ENCODE peak calls at places on chromosomes 6 and 20, in six cellular contexts. O is RWPE1, S is left lung, B is fibroblast of pulmonary artery, U is WTC11, N is type B pancreatic cell. H is an unnamed sample.

GRCh38 chr6:170269151-170269872 is 21.6 kb downstream of the DLL1 start:
- DNase-seq in N (no peak), B (no peak), O (no peak), U (no peak), S (peak), H (no peak)

GRCh38 chr6:128605961-128606360 is 85.6 kb upstream of the PTPRK start:
- DNase-seq in S (no peak), U (no peak), B (peak), N (no peak), O (peak), H (no peak)

GRCh38 chr6:34806738-34807453 is 15.0 kb downstream of the BLTP3A start:
- DNase-seq in O (peak), B (peak), U (no peak), N (no peak), S (no peak), H (no peak)

GRCh38 chr6:128124713-128125112 is 223.9 kb upstream of the THEMIS start:
- DNase-seq in U (no peak), N (no peak), B (peak), O (no peak), S (no peak), H (no peak)

GRCh38 chr6:39330057-39330456 is 7.6 kb upstream of the KCNK16 start:
- DNase-seq in S (no peak), N (no peak), U (no peak), B (no peak), O (no peak), H (no peak)

GRCh38 chr6:125780540-125781306 is 10.0 kb upstream of the NCOA7 start:
- DNase-seq in O (no peak), N (no peak), B (peak), U (no peak), S (peak), H (no peak)

GRCh38 chr6:92047886-92048285 is 1371.5 kb downstream of the EPHA7 start:
- DNase-seq in B (no peak), S (no peak), U (no peak), O (no peak), N (no peak), H (no peak)

GRCh38 chr6:141598487-141598886 is 534.2 kb upstream of the GJE1 start:
- DNase-seq in B (peak), O (no peak), N (no peak), S (no peak), U (no peak), H (no peak)

GRCh38 chr6:47669684-47670515 is 28.5 kb upstream of the ADGRF4 start:
- DNase-seq in N (no peak), O (peak), B (no peak), S (no peak), U (peak), H (no peak)

GRCh38 chr20:63572788-63573738 is 976 bp downstream of the HELZ2 start:
- DNase-seq in B (no peak), N (no peak), U (peak), S (no peak), O (no peak), H (no peak)
- TF ChIP-seq CTCF in B (peak), N (peak), U (no peak), S (no peak), O (no peak), H (peak)

DNA sequence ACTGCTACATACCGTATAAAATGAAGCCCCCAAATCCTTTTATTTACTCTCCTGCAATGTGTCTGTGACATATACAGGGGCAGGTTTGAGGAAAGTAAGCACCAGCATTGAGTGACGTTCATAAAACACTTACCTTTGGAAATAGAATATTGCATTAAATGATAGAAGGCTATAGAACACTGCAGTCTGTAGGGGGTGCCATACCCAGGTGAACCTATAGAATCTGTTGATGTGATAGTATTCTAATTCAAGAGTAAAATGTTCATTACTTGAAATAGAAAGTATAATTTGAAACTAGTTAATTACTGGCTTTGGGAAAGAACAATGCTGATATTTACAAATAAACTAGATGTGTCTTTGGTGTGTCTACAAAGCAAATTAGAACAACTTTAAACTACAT is 47.0 kb upstream of the PRL start:
- DNase-seq in O (no peak), N (no peak), B (no peak), U (no peak), S (no peak), H (no peak)
- TF ChIP-seq CTCF in O (no peak), N (no peak), B (no peak), U (peak), S (no peak), H (peak)

DNA sequence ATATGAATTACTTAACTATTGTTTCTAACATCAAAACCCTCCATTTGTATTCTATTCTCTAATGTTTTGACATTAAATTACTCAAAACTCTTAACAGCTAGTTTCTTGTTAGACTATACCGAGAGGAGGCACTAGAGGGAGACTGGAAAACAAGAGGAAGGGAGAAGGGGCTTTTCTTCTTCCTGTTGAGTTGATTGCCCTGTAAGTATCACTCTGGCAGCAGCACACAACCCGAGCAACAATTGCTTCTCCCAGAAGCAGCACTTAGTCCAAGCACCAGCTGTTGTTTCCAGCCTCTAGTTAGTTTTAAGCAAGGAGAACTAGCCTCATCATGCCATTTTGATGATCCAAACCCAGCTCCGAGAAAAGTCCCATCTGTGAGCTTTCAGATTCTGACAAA is 603.8 kb downstream of the PRKN start:
- DNase-seq in O (no peak), U (no peak), B (peak), S (no peak), N (no peak), H (no peak)
- TF ChIP-seq CTCF in O (no peak), U (peak), B (peak), S (no peak), N (peak), H (peak)

DNA sequence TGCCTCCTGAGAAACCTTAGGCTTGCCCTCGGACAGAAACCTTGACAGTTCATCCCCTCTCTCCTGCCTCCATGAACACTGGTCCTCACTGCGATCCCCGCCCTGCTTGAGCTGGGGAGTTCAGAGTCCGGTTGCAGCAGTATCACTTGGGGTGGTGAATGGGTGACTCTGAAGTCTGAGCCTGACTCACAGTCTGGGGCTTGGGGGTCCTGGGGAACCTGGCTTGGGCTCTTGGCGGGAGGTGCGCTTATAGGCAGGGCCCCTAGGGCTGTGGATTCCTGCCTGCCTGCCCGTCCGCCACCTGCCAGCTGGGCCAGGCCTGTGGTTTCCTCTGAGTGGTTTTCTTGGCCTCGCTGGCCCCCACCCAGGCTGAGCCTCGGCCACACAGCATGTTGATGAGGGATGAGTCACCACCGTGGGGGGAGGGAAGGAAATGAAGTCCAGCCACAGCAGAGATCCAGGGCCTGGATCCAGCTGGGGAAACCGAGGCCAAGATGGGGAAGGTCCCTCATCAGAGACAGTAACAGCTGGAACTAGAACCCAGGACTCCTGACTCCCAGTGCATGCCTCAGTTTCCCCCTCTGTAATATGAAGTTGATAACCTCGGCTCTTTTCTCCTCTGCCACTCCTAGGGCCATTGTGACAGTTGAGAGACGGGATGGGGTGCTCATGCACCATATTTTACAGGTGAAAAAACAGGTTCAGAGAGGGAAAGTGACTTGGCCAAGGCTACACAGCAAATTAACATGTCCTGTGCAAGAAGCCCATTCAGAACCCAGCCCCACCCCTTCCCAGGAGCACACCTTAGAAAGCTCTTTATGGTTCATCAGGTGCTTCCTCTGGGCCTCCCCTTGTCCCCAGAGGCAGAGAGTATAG is 9.2 kb downstream of the FOXS1 start:
- DNase-seq in U (no peak), S (peak), N (peak), O (peak), B (peak), H (no peak)
- TF ChIP-seq CTCF in U (no peak), S (no peak), N (no peak), O (no peak), B (no peak), H (no peak)

GRCh38 chr20:59443558-59443957 is 143.1 kb downstream of the EDN3 start:
- DNase-seq in N (no peak), O (no peak), U (no peak), B (no peak), S (no peak), H (no peak)

GRCh38 chr20:59441860-59442810 is 141.7 kb downstream of the EDN3 start:
- DNase-seq in U (no peak), N (no peak), S (no peak), O (no peak), B (no peak), H (no peak)

GRCh38 chr20:59438201-59438600 is 137.8 kb downstream of the EDN3 start:
- DNase-seq in N (no peak), O (no peak), S (no peak), U (no peak), B (no peak), H (no peak)

GRCh38 chr20:59439243-59439642 is 138.8 kb downstream of the EDN3 start:
- DNase-seq in U (peak), B (no peak), S (no peak), N (no peak), O (no peak), H (no peak)

DNA sequence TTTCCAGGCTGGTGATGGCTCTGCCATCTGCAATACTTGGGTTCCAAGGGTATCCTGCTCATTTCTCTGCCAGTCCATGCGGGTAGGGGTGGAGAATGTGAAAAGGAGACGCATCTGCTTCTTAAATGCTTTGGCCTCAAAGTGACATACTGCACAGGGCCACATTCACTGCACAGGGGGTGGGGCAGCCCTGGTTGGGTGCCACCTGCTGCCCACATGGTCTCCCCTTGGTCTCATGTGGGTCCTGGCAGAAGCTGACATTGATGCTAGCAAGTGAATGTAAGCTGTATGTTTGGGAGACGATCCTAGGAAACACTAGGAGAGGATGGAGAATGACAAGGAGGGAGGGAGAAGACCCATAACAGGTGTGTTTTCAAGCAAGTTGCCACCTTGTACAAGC is 140.9 kb downstream of the EDN3 start:
- DNase-seq in S (no peak), U (no peak), O (no peak), N (no peak), B (no peak), H (no peak)
- TF ChIP-seq CTCF in S (no peak), U (no peak), O (no peak), N (no peak), B (no peak), H (no peak)

DNA sequence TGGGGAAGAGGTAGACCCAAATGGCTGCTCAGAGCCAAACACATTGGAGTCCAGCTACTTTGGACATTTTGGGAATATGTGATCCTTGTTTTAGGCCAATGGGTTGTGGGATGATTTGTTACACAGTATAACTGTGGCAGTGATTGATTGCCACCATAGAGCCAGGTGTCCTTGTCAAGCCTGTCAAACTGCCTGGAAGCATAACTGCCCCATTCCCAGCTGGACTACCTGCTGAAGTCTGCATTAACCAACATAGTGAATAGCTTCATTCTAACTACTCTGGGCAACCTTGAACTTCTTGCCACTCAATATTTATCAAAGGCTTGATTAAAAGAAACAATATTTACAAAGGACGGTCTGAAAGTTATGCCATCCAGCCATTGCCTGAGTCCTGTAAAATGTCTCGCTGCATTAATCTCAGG is 164.7 kb downstream of the LINC00237 start:
- DNase-seq in N (no peak), O (no peak), U (no peak), S (no peak), B (no peak), H (no peak)
- TF ChIP-seq CTCF in N (no peak), O (no peak), U (no peak), S (no peak), B (no peak), H (no peak)

GRCh38 chr6:88491266-88491665 is 325.1 kb upstream of the CNR1 start:
- DNase-seq in B (no peak), O (no peak), N (no peak), U (no peak), S (no peak), H (no peak)

GRCh38 chr6:88493717-88494116 is 327.6 kb upstream of the CNR1 start:
- DNase-seq in N (no peak), U (no peak), S (no peak), B (no peak), O (no peak), H (no peak)

GRCh38 chr6:88494401-88495140 is 328.4 kb upstream of the CNR1 start:
- DNase-seq in S (no peak), U (no peak), N (no peak), O (no peak), B (no peak), H (no peak)

GRCh38 chr6:88492241-88492640 is 326.1 kb upstream of the CNR1 start:
- DNase-seq in S (no peak), N (no peak), O (no peak), B (peak), U (no peak), H (no peak)

GRCh38 chr6:88492824-88493223 is 326.7 kb upstream of the CNR1 start:
- DNase-seq in B (peak), U (no peak), S (no peak), N (no peak), O (peak), H (no peak)
- TF ChIP-seq CTCF in B (peak), U (no peak), S (peak), N (peak), O (peak), H (peak)

DNA sequence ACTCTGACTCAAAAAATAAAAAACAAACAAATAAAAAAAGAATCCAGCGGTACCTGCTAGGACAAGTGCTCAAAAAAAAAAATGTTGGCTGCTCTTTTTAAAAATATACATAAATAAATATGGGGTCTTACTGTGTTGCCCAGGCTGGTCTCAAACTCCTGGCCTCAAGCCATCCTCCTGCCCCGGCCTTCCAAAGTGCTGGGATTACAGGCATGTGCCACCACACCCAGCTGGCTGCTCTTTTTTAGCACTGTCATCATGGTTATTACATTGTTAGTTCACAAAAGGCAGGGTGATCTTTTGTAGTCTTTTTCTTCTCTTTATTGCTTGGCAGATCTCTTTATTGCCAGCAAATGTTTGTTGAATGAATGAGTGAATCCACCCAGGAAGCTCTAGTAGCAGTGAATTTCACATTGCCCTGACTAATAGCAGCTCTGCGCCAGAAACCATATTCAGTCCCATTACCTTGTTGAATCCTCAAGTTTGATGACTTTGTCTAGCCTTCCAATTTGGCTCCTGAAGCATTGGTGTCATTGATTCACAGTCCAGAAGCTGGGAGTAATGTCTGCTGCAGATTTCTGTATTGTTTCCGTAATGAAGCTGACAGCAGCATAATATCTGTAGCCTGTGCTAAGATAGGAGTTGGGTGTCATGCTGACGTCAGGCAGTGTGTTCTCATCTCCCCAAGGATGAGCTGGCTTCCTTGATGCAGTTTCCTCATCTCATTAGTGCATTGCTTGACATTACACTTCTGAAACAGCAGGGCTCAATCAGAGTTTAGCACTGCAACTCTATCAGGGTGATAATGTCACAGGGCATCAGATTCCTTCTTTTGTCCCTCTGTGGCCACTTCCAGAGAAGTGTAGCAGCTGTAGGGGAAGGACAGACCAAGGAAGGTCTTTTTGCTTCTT is 84.9 kb upstream of the TGM3 start:
- DNase-seq in U (no peak), N (no peak), S (no peak), O (peak), B (peak), H (no peak)
- TF ChIP-seq CTCF in U (no peak), N (no peak), S (no peak), O (no peak), B (no peak), H (no peak)

GRCh38 chr6:55621244-55621643 is 42.3 kb upstream of the HMGCLL1 start:
- DNase-seq in B (no peak), O (no peak), N (no peak), S (no peak), U (no peak), H (no peak)

GRCh38 chr6:55621993-55622392 is 43.0 kb upstream of the HMGCLL1 start:
- DNase-seq in U (no peak), O (no peak), B (no peak), S (no peak), N (no peak), H (no peak)

GRCh38 chr6:55617272-55617671 is 38.3 kb upstream of the HMGCLL1 start:
- DNase-seq in B (peak), N (no peak), O (peak), S (no peak), U (peak), H (no peak)
- TF ChIP-seq CTCF in B (peak), N (peak), O (peak), S (no peak), U (peak), H (peak)